ENCODE peak calls at places on chromosomes 2 and 18, in four cellular contexts. S is GM12892, T is fibroblast of pulmonary artery, G is GM20000. L is an unnamed sample.

GRCh38 chr2:38856165-38856564 is 19.6 kb downstream of the DHX57 start:
- DNase-seq in G (no peak), T (peak; percentile 54), S (no peak), L (no peak)

GRCh38 chr2:12059616-12060441 is 313.4 kb downstream of the LPIN1 start:
- DNase-seq in G (no peak), T (peak; percentile 12), S (no peak), L (no peak)

GRCh38 chr18:45957100-45957499 is 10.0 kb downstream of the EPG5 start:
- DNase-seq in T (peak; percentile 38), S (no peak), G (no peak), L (no peak)

GRCh38 chr2:205681836-205682238 is 464 bp upstream of the NRP2 start:
- DNase-seq in G (peak; percentile 51), T (peak; percentile 31), S (no peak), L (no peak)

GRCh38 chr2:98165516-98166071 is 78.6 kb downstream of the VWA3B start:
- DNase-seq in G (no peak), T (no peak), S (no peak), L (no peak)

GRCh38 chr2:177474904-177475474 is 82.4 kb downstream of the AGPS start:
- DNase-seq in T (peak; percentile 76), S (no peak), G (no peak), L (no peak)

GRCh38 chr2:110732422-110733413 is at the start of gene ACOXL:
- DNase-seq in G (no peak), T (no peak), S (peak; percentile 25), L (no peak)

GRCh38 chr18:32424696-32425095 is 46.0 kb downstream of the GAREM1 start:
- DNase-seq in T (peak; percentile 60), G (no peak), S (no peak), L (no peak)

GRCh38 chr18:33316146-33316587 is 124.4 kb downstream of the CCDC178 start:
- DNase-seq in S (no peak), G (no peak), T (no peak), L (no peak)

GRCh38 chr18:44679912-44680270 is 797 bp upstream of the SETBP1 start:
- DNase-seq in S (peak; percentile 26), G (no peak), T (peak; percentile 57), L (peak; percentile 63)

GRCh38 chr2:222049946-222050345 is 248.9 kb downstream of the PAX3 start:
- DNase-seq in G (no peak), S (no peak), T (no peak), L (no peak)

GRCh38 chr2:953975-954686 is 3.5 kb downstream of the SNTG2 start:
- DNase-seq in T (peak; percentile 32), G (no peak), S (no peak), L (no peak)

GRCh38 chr2:107324166-107324565 is 438.2 kb upstream of the ST6GAL2 start:
- DNase-seq in T (no peak), G (no peak), S (no peak), L (no peak)

GRCh38 chr2:85511008-85511895 is 27.7 kb upstream of the MAT2A start:
- DNase-seq in T (no peak), S (no peak), G (no peak), L (no peak)

GRCh38 chr2:163553601-163554000 is 182.2 kb downstream of the FIGN start:
- DNase-seq in G (no peak), S (no peak), T (peak; percentile 20), L (no peak)

GRCh38 chr2:155733091-155733870 is 599.2 kb downstream of the NR4A2 start:
- DNase-seq in T (no peak), S (no peak), G (no peak), L (no peak)

GRCh38 chr2:45353879-45354278 is 257.2 kb downstream of the SRBD1 start:
- DNase-seq in S (no peak), G (no peak), T (peak; percentile 87), L (no peak)

GRCh38 chr2:88755836-88756235 is 64.4 kb downstream of the RPIA start:
- DNase-seq in T (no peak), G (no peak), S (no peak), L (no peak)

GRCh38 chr2:128170776-128171175 is 79.8 kb downstream of the UGGT1 start:
- DNase-seq in G (no peak), T (no peak), S (no peak), L (no peak)

GRCh38 chr2:111161971-111162370 is 41.3 kb downstream of the BCL2L11 start:
- DNase-seq in S (no peak), G (no peak), T (no peak), L (no peak)

GRCh38 chr2:231928901-231929725 is 2.9 kb upstream of the NPPC start:
- DNase-seq in T (no peak), S (no peak), G (peak; percentile 8), L (no peak)

GRCh38 chr2:132896073-132896472 is 226.1 kb upstream of the LYPD1 start:
- DNase-seq in G (no peak), T (no peak), S (no peak), L (no peak)

GRCh38 chr2:62361964-62362363 is 144.0 kb downstream of the TMEM17 start:
- DNase-seq in S (no peak), T (no peak), G (no peak), L (no peak)

GRCh38 chr2:208134928-208135586 is 5.4 kb upstream of the CRYGC start:
- DNase-seq in G (no peak), T (no peak), S (no peak), L (no peak)

GRCh38 chr2:158457092-158457825 is 507 bp downstream of the PKP4 start:
- DNase-seq in T (peak; percentile 65), S (peak; percentile 21), G (peak; percentile 70), L (peak; percentile 18)

GRCh38 chr2:100004348-100004884 is 138.0 kb downstream of the AFF3 start:
- DNase-seq in G (no peak), T (no peak), S (no peak), L (no peak)

GRCh38 chr2:168165418-168165817 is 82.0 kb downstream of the STK39 start:
- DNase-seq in S (no peak), G (no peak), T (peak; percentile 23), L (no peak)